ENCODE peak calls at places on chromosomes 1 and 21, in five cellular contexts. J is mesenchymal stem cell, A is H1, F is H9, H is IMR-90. B is an unnamed sample. For H3K4me1, the result is how much of the 10 kb centered on the place peaks cover.

GRCh38 chr1:29671446-29671845 is 435.1 kb downstream of the PTPRU start:
- DNase-seq in J (no peak), A (peak), F (peak), H (no peak), B (no peak)

GRCh38 chr1:33288976-33289857 is 31.7 kb downstream of the A3GALT2 start:
- DNase-seq in J (no peak), A (no peak), F (no peak), H (no peak), B (no peak)

GRCh38 chr1:185627136-185627535 is 107.1 kb upstream of the HMCN1 start:
- DNase-seq in J (no peak), A (no peak), F (no peak), H (no peak), B (no peak)

GRCh38 chr1:47725732-47726495 is 271.3 kb downstream of the TRABD2B start:
- DNase-seq in J (peak), A (peak), F (peak), H (peak), B (peak)

GRCh38 chr1:119676571-119677206 is 28.6 kb upstream of the ZNF697 start:
- DNase-seq in J (no peak), A (no peak), F (no peak), H (no peak), B (no peak)

GRCh38 chr1:55311057-55311631 is 96.0 kb upstream of the USP24 start:
- DNase-seq in J (no peak), A (no peak), F (no peak), H (peak), B (no peak)

GRCh38 chr1:155918660-155919059 is 7.5 kb upstream of the RIT1 start:
- DNase-seq in J (no peak), A (no peak), F (no peak), H (no peak), B (no peak)

GRCh38 chr1:18899363-18900049 is 2.8 kb downstream of the ALDH4A1 start:
- DNase-seq in J (no peak), A (no peak), F (no peak), H (no peak), B (no peak)

GRCh38 chr1:20233394-20233793 is 47.1 kb upstream of the PLA2G2C start:
- DNase-seq in J (peak), A (no peak), F (no peak), H (peak), B (no peak)

GRCh38 chr1:239232921-239233320 is 153.4 kb upstream of the CHRM3 start:
- DNase-seq in J (no peak), A (no peak), F (no peak), H (no peak), B (peak)

DNA sequence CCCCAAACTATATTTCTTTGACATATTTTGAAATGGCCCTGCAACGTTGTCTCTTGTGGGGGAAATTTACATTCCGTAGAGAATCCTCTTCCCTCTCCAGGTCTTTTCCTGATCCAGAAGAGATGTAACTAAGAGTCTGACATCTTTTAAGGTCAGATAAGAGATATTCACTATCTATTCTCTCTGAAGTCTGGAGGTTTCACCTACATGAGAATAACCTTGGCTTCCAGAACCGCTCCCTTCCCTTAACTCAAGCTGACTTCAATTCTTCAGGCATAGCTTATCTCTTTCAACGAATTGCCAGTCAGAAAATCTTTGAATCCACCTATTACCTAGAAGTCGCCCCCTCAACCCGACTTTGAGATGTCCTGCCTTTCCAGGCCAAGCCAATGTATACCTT is 9.9 kb downstream of the FCRLB start:
- DNase-seq in J (no peak), A (no peak), F (no peak), H (no peak), B (no peak)
- H3K9ac ChIP-seq in J (no peak), A (no peak), F (no peak), H (no peak), B (no peak)

GRCh38 chr21:36127977-36128376 is 6.9 kb upstream of the CBR3 start:
- DNase-seq in J (no peak), A (no peak), F (no peak), H (no peak), B (peak)

GRCh38 chr21:36126166-36126565 is 8.7 kb upstream of the CBR3 start:
- DNase-seq in J (peak), A (no peak), F (peak), H (peak), B (no peak)

GRCh38 chr21:36126621-36127110 is 8.2 kb upstream of the CBR3 start:
- DNase-seq in J (no peak), A (no peak), F (peak), H (no peak), B (no peak)

GRCh38 chr21:36127250-36127904 is 7.5 kb upstream of the CBR3 start:
- DNase-seq in J (no peak), A (no peak), F (peak), H (no peak), B (no peak)

DNA sequence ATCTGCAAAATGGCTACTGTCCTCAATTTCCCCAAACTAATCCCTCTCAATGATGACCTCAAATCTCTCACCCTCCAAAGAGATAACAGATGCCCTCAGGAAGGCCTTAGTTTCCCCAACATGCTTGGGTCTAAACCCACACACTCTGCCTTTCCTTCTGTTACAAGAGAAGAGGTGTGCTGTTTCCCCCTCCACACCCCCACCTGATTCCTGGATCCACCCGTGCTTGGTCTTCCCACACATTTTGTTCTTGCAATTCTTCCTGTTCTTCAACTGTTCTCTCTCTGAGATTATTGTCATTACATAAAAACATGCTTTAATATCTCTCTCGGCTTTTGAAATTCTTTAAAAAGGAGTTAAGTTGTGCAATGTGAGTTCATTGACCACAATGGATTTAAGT is 5.7 kb upstream of the CBR3 start:
- DNase-seq in J (no peak), A (no peak), F (no peak), H (no peak), B (no peak)
- H3K4me1 ChIP-seq in J (under half), A (under half), F (under half), H (under half), B (under half)

GRCh38 chr1:36664564-36665287 is 182.0 kb upstream of the CSF3R start:
- DNase-seq in J (no peak), A (no peak), F (no peak), H (no peak), B (no peak)
- H4K91ac ChIP-seq in J (no peak), A (no peak), F (no peak), H (no peak), B (no peak)

DNA sequence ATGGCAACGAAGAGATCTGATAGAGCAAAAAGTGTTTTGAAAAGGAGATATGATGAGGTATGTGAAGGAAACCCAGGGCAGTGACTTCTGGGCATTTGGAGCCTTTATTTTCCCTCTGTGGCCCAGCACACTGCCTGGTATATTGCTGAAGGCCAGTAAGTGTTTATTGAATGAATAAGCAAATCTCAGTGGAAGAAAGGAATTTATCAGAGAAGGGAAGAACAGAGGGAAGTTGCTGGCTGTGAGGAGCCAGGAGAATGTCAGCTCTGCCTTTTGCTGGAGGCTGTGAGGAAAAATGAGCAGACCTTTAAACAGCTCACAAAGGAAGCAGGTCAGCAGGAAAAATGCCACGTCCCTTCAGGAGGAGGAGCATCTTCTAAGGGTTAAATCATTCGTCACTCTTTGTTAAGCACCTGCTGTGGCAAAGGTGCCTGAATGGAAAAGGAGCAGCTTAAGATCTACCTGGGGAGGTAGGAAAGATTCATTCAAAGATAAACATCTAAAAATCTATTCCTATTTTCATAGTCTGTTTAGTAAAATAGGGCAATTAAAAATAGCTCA is 76.0 kb downstream of the GIPC2 start:
- DNase-seq in J (no peak), A (no peak), F (peak), H (peak), B (peak)
- H3K9ac ChIP-seq in J (no peak), A (no peak), F (no peak), H (no peak), B (no peak)

GRCh38 chr21:17765207-17765606 is 53.9 kb downstream of the C21orf91 start:
- DNase-seq in J (no peak), A (no peak), F (no peak), H (no peak), B (no peak)
- H3K4me1 ChIP-seq in J (under half), A (under half), F (under half), H (under half), B (under half)

GRCh38 chr1:206002833-206003532 is at the start of gene RAB7B:
- DNase-seq in J (peak), A (peak), F (peak), H (peak), B (peak)

GRCh38 chr1:206005234-206005633 is 2.0 kb upstream of the RAB7B start:
- DNase-seq in J (no peak), A (no peak), F (no peak), H (no peak), B (no peak)

GRCh38 chr1:206004821-206005220 is 1.6 kb upstream of the RAB7B start:
- DNase-seq in J (no peak), A (no peak), F (no peak), H (no peak), B (peak)

GRCh38 chr1:206005761-206006160 is 2.6 kb upstream of the RAB7B start:
- DNase-seq in J (no peak), A (no peak), F (no peak), H (no peak), B (no peak)

DNA sequence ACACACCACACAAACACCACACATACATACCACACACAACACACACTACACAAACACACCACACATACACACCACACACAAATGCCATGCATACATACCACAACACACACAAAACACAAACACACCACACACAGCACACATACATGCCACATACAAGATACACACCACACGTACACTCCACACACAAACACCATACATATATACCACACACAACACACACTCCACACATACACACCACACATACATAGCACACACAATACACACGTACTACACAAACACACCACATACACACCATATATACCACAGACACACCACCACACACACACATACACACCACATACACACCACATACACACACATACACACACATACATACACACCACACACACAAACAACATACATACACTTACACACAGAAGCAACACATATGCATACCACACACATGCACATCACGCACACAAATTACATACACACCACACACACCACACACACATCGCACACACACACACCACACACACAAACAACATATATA is 1.1 kb upstream of the RAB7B start:
- DNase-seq in J (no peak), A (no peak), F (no peak), H (no peak), B (no peak)
- H4K91ac ChIP-seq in J (peak), A (peak), F (no peak), H (peak), B (no peak)

GRCh38 chr1:228379165-228379460 is 27.5 kb downstream of the TRIM11 start:
- DNase-seq in J (peak), A (no peak), F (no peak), H (no peak), B (no peak)
- H3K9ac ChIP-seq in J (peak), A (no peak), F (no peak), H (peak), B (peak)

GRCh38 chr1:23469372-23469982 is 14.5 kb downstream of the ASAP3 start:
- DNase-seq in J (no peak), A (no peak), F (no peak), H (no peak), B (no peak)

GRCh38 chr1:23470282-23471070 is 13.5 kb downstream of the ASAP3 start:
- DNase-seq in J (peak), A (no peak), F (no peak), H (peak), B (no peak)

GRCh38 chr1:23472351-23473036 is 11.5 kb downstream of the ASAP3 start:
- DNase-seq in J (no peak), A (no peak), F (no peak), H (no peak), B (no peak)

GRCh38 chr1:23473037-23473800 is 10.8 kb downstream of the ASAP3 start:
- DNase-seq in J (no peak), A (no peak), F (no peak), H (peak), B (peak)

DNA sequence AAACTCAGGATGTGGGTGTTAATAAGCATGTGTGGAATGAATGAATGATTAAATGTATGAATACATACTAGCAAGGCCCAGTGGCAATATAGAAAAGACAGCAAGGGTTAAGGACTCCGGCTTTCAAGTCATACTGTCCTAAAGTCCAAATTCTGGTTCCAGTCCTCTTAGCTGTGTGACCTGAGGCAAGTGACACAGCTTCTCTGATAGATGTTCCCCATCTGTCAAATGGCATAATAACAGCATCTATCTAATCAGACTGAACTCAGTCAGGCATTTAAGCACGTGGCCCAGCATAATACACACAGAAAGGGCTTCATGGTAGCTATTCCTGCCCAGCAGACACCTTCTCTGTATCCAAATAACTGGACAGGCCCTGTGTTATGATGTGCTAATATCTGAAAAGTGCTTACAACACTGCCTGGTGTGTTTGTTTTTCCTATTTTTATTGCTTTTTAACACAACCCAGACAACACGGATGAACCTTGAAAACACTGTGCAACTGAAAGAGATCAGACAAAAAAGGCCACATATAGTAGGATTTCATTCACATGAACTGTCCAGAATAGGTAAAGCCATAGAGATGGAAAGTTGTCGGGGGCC is 12.4 kb downstream of the ASAP3 start:
- DNase-seq in J (no peak), A (no peak), F (no peak), H (no peak), B (no peak)
- H3K4me1 ChIP-seq in J (under half), A (under half), F (under half), H (under half), B (under half)